ENCODE peak calls at places on chromosomes 2 and 18, in four cellular contexts. C is Panc1, I is heart right ventricle, T is aorta. Q is an unnamed sample. For H3K4me1 and H3K36me3, the result is how much of the 10 kb centered on the place peaks cover.

GRCh38 chr2:42193722-42194187 is 24.6 kb downstream of the EML4 start:
- ATAC-seq in T (no peak), C (no peak), I (no peak), Q (no peak)

GRCh38 chr2:94870392-94871225 is 621 bp upstream of the TEKT4 start:
- ATAC-seq in T (no peak), I (no peak), C (no peak), Q (no peak)

GRCh38 chr2:72126186-72127100 is 21.2 kb downstream of the CYP26B1 start:
- ATAC-seq in I (no peak), C (peak), T (no peak), Q (no peak)

GRCh38 chr2:210539578-210540416 is 16.6 kb upstream of the CPS1 start:
- ATAC-seq in C (no peak), I (no peak), T (no peak), Q (no peak)

GRCh38 chr18:57561728-57562423 is 24.6 kb downstream of the FECH start:
- ATAC-seq in I (peak), T (peak), C (peak), Q (peak)

GRCh38 chr2:136408795-136409194 is 290.8 kb upstream of the CXCR4 start:
- ATAC-seq in I (no peak), C (no peak), T (no peak), Q (no peak)

GRCh38 chr2:215920244-215921100 is 92.9 kb downstream of the MREG start:
- ATAC-seq in C (peak), I (peak), T (peak), Q (peak)

GRCh38 chr2:171217330-171217729 is 56.6 kb upstream of the TLK1 start:
- ATAC-seq in C (no peak), I (no peak), T (no peak), Q (no peak)

GRCh38 chr2:8602809-8603208 is 79.0 kb upstream of the ID2 start:
- ATAC-seq in I (no peak), T (no peak), C (no peak), Q (no peak)

GRCh38 chr18:9619545-9619944 is 5.2 kb upstream of the PPP4R1 start:
- ATAC-seq in I (no peak), C (peak), T (no peak), Q (no peak)

DNA sequence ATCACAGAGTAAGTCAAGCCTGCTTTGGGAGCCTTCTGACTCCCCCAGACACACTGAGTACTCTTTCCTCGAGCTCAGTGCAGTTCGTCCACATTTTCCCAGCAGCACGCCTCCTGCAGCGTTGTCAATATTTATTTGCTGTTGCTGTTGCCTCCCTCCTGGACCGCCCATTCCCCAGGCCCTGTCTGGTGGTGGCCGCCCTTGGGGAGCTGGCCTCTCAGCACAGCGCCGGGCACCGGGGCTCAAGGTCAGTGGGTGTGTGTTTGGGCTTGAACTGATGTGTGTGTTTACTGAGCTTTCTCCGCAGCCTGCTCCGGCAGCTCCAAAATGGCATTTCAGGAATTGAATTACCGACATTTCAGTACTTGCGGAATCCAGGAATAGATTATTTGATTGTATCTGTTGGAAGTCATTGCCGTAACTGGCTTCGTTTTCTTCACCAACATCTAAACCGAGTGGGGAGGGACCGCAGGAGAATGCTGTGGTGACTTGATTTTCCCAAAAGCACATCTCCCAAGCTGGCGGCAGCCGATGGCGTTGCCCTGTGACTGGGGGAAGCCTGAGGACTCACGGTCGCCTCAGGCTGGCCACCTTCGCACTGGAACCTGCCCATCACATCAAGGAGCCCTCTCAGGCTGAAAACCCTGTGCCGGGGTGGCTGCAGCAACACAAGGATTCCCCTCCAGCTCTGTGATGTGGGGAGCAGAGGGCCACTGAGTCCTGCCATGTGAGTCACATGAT is 66.0 kb downstream of the HPCAL1 start:
- ATAC-seq in I (no peak), T (no peak), C (no peak), Q (no peak)
- H3K4me1 ChIP-seq in I (under half), T (under half), C (half or more), Q (under half)

GRCh38 chr18:23528580-23529472 is 25.5 kb downstream of the RMC1 start:
- ATAC-seq in C (no peak), I (peak), T (peak), Q (peak)

GRCh38 chr18:23532848-23533247 is 29.5 kb downstream of the RMC1 start:
- ATAC-seq in I (no peak), T (no peak), C (no peak), Q (peak)

GRCh38 chr18:23529597-23529996 is 26.3 kb downstream of the RMC1 start:
- ATAC-seq in T (no peak), I (no peak), C (peak), Q (no peak)

GRCh38 chr18:23531912-23532311 is 28.6 kb downstream of the RMC1 start:
- ATAC-seq in T (no peak), C (no peak), I (no peak), Q (no peak)

GRCh38 chr18:23530195-23530594 is 26.9 kb downstream of the RMC1 start:
- ATAC-seq in C (no peak), I (no peak), T (no peak), Q (no peak)
- H3K36me3 ChIP-seq in C (under half), I (half or more), T (under half), Q (half or more)

DNA sequence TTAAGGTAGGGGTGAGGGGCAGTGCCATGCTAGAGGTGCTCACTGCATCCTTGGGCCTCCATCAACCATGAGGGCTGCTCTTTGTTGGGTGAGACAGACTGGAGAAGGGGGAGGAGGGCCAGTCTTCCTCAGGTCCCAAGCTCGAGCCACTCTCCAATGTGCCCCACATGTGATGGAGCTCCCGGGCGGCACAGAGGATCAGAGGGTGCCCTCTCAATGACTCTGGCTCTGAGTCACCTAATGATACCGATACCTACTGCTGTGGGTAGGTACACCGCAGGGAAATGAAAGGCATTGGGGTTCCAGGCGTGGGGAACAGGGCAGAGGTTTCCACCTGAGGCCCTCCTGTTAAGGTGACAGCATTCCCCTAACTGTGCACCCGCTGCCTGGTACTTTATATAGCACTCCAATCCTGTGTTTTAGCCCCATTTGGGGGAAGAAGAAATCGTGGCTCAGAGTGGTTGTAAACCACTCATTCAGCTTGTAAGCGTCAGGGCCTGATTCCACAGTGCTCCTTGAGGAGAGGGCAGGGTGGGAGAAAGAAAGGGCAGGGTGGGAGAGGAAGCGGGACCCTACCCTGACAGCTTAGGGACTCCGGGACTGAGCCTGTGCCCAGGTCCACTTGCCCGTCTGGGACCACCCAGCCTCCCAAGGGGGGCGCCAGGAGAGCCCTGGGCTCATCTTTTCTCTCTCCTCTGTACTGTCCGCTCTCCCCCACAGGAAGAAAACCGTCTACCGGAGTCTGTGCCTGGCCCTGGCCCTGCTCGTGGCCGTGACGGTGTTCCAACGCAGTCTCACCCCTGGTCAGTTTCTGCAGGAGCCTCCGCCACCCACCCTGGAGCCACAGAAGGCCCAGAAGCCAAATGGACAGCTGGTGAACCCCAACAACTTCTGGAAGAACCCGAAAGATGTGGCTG is 1.8 kb downstream of the B3GNT7 start:
- ATAC-seq in T (no peak), C (peak), I (no peak), Q (no peak)
- H3K4me1 ChIP-seq in T (under half), C (half or more), I (under half), Q (under half)

GRCh38 chr2:99279969-99280695 is 20.9 kb downstream of the LYG1 start:
- ATAC-seq in T (no peak), C (no peak), I (no peak), Q (no peak)

GRCh38 chr2:99285521-99285920 is 15.5 kb downstream of the LYG1 start:
- ATAC-seq in I (no peak), C (no peak), T (no peak), Q (no peak)
- H3K36me3 ChIP-seq in I (under half), C (under half), T (under half), Q (under half)

GRCh38 chr2:20590704-20591515 is 60.0 kb downstream of the HS1BP3 start:
- ATAC-seq in C (no peak), I (peak), T (no peak), Q (no peak)

GRCh38 chr2:20593072-20594034 is 57.5 kb downstream of the HS1BP3 start:
- ATAC-seq in T (no peak), I (no peak), C (peak), Q (no peak)

GRCh38 chr2:20588918-20589871 is 61.7 kb downstream of the HS1BP3 start:
- ATAC-seq in C (no peak), I (no peak), T (no peak), Q (no peak)

GRCh38 chr2:20592106-20593071 is 58.5 kb downstream of the HS1BP3 start:
- ATAC-seq in I (no peak), C (no peak), T (no peak), Q (no peak)

DNA sequence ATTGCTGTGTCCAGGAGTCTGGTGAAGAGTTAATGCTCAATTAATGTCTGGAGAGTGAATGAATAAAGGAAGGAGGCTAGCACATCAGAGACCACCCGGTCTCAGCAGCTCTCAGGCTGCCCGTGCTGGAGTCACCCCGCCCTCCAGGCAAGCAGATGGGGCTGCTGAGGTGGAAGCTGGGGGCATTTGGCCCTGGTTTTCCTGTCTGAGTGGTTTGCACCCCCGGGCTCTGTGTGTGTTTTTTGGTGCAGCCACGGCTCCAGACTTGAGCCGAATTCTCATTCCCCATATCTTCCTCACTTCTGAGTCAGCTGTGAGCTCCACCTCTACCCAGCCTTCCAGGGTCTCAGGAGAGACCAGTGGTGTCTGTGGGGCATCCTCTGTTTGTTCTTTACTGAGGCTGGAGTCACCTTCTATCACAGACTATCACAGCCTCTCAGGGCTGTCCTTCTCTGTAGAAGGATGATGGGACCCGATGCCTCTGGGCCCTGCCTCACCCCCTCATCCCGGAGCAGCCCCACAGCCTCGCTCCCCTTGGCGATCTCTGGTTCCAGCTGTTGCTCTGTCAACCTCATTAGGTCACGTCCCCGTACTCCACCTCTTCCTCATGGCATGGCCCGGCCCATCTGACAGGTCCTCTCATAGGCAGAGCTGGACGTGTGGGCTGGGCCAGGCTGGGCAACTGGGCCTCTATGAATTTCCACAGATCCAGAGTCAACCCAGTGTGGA is 60.8 kb downstream of the HS1BP3 start:
- ATAC-seq in T (no peak), I (no peak), C (no peak), Q (no peak)
- H3K4me1 ChIP-seq in T (under half), I (half or more), C (under half), Q (under half)

Q was measured in gastroesophageal sphincter.